ENCODE peak calls at places on chromosomes 6 and 20, in ten cellular contexts. J is anterior cingulate cortex; P is astrocyte; N is effector memory CD4-positive, alpha-beta T cell; U is posterior cingulate gyrus; F is SHP77; E is Right ventricle myocardium superior; M is cardiac fibroblast; H is activated CD8-positive, alpha-beta T cell treated with anti-CD3 and anti-CD28 coated beads, Interleukin-2, amount 10 ng/mL, durations not matched to agents 7 days and 5 days; T is T-helper 1 cell. C is an unnamed sample.

GRCh38 chr6:29099190-29099589 is at the start of gene OR2J1:
- DNase-seq in J (no peak), P (no peak), N (no peak), U (no peak), F (no peak), E (no peak), M (no peak), H (no peak), T (no peak), C (no peak)

GRCh38 chr20:8176276-8176675 is 44.2 kb downstream of the PLCB1 start:
- DNase-seq in J (no peak), P (no peak), N (no peak), U (no peak), F (no peak), E (no peak), M (no peak), H (no peak), T (no peak), C (no peak)

GRCh38 chr20:3471397-3472021 is 691 bp downstream of the ATRN start:
- DNase-seq in J (no peak), P (no peak), N (no peak), U (no peak), F (no peak), E (no peak), M (no peak), H (no peak), T (no peak), C (no peak)

GRCh38 chr6:139522471-139523220 is 148.2 kb upstream of the CITED2 start:
- DNase-seq in J (no peak), P (peak), N (no peak), U (no peak), F (no peak), E (no peak), M (no peak), H (no peak), T (no peak), C (no peak)

GRCh38 chr6:138600726-138601125 is 101.4 kb upstream of the NHSL1 start:
- DNase-seq in J (no peak), P (peak), N (no peak), U (no peak), F (no peak), E (no peak), M (peak), H (no peak), T (no peak), C (no peak)

GRCh38 chr6:81933648-81934047 is 181.2 kb upstream of the TENT5A start:
- DNase-seq in J (no peak), P (no peak), N (no peak), U (no peak), F (no peak), E (no peak), M (no peak), H (no peak), T (no peak), C (no peak)

GRCh38 chr20:63191400-63191799 is 24.5 kb downstream of the YTHDF1 start:
- DNase-seq in J (no peak), P (no peak), N (no peak), U (no peak), F (peak), E (no peak), M (no peak), H (no peak), T (no peak), C (no peak)

GRCh38 chr6:39347906-39348585 is 25.5 kb upstream of the KCNK16 start:
- DNase-seq in J (peak), P (peak), N (peak), U (peak), F (peak), E (peak), M (peak), H (peak), T (no peak), C (peak)

GRCh38 chr6:163427498-163428254 is 13.2 kb downstream of the QKI start:
- DNase-seq in J (no peak), P (peak), N (no peak), U (no peak), F (no peak), E (no peak), M (peak), H (no peak), T (no peak), C (no peak)

GRCh38 chr6:41941280-41942044 is at the start of gene CCND3:
- DNase-seq in J (peak), P (peak), N (peak), U (peak), F (peak), E (peak), M (peak), H (peak), T (peak), C (peak)

GRCh38 chr20:44017905-44018683 is 103.4 kb downstream of the TOX2 start:
- DNase-seq in J (no peak), P (peak), N (no peak), U (peak), F (peak), E (no peak), M (peak), H (no peak), T (no peak), C (peak)

C was measured in prostate gland.